ENCODE peak calls at places on chromosomes 16 and 17, in ten cellular contexts. G is tibial artery; I is psoas muscle; P is fibroblast of mammary gland; Z is fibroblast of pulmonary artery; K is GM23248; C is effector memory CD4-positive, alpha-beta T cell; Q is lower leg skin; B is right lobe of liver; E is heart right ventricle. F is an unnamed sample.

GRCh38 chr17:20143740-20144139 is 134.6 kb downstream of the SPECC1 start:
- DNase-seq in P (no peak), Z (no peak), K (no peak), I (no peak), C (no peak), E (no peak), B (no peak), Q (peak), G (no peak), F (no peak)

GRCh38 chr16:24774510-24774909 is 45.1 kb downstream of the TNRC6A start:
- DNase-seq in I (no peak), C (no peak), E (no peak), B (no peak), Q (no peak), Z (no peak), K (no peak), P (no peak), G (no peak), F (no peak)

GRCh38 chr16:24116989-24117388 is 139.1 kb upstream of the CACNG3 start:
- DNase-seq in C (no peak), E (no peak), P (no peak), B (no peak), Z (no peak), K (no peak), Q (no peak), I (no peak), G (no peak), F (peak)

GRCh38 chr17:8163978-8164814 is 1.4 kb upstream of the VAMP2 start:
- DNase-seq in E (peak), Q (peak), K (peak), Z (peak), G (peak), B (peak), C (peak), I (peak), P (peak), F (peak)

GRCh38 chr16:28974007-28974436 is 556 bp upstream of the SPNS1 start:
- DNase-seq in G (no peak), C (no peak), K (peak), I (peak), B (no peak), Z (peak), Q (no peak), E (peak), P (peak), F (peak)

GRCh38 chr17:19341641-19342610 is 20.6 kb downstream of the B9D1 start:
- DNase-seq in B (peak), G (peak), Q (no peak), K (peak), C (no peak), Z (peak), E (no peak), I (no peak), P (no peak), F (no peak)

GRCh38 chr17:28536532-28537218 is 15.7 kb downstream of the UNC119 start:
- DNase-seq in I (no peak), G (no peak), B (no peak), E (no peak), Z (no peak), K (no peak), C (no peak), P (no peak), Q (no peak), F (no peak)

GRCh38 chr16:81838794-81839193 is 59.7 kb downstream of the PLCG2 start:
- DNase-seq in C (no peak), Z (no peak), G (no peak), K (peak), Q (no peak), I (no peak), E (no peak), B (no peak), P (peak), F (no peak)

GRCh38 chr16:81036751-81037350 is 1.2 kb downstream of the ATMIN start:
- DNase-seq in I (no peak), P (peak), K (peak), C (no peak), Q (no peak), B (no peak), Z (peak), G (no peak), E (no peak), F (peak)

GRCh38 chr17:67293251-67294203 is 48.5 kb upstream of the HELZ start:
- DNase-seq in C (peak), B (peak), P (peak), Z (peak), G (peak), K (peak), Q (peak), I (peak), E (peak), F (peak)

GRCh38 chr17:9968881-9969280 is 63.8 kb upstream of the RCVRN start:
- DNase-seq in Q (no peak), Z (peak), P (peak), G (no peak), I (no peak), K (peak), B (no peak), E (no peak), C (no peak), F (no peak)

GRCh38 chr17:57989011-57989345 is 924 bp upstream of the VEZF1 start:
- DNase-seq in I (no peak), Q (no peak), B (no peak), C (no peak), K (peak), E (no peak), G (peak), P (peak), Z (peak), F (peak)

GRCh38 chr17:28500712-28501379 is 5.3 kb upstream of the FOXN1 start:
- DNase-seq in Z (no peak), G (no peak), B (no peak), I (no peak), C (no peak), E (no peak), P (no peak), K (no peak), Q (no peak), F (no peak)

GRCh38 chr17:7146115-7146514 is 31.5 kb upstream of the ASGR2 start:
- DNase-seq in Z (no peak), G (no peak), E (no peak), P (no peak), I (no peak), K (no peak), Q (no peak), C (no peak), B (no peak), F (no peak)

GRCh38 chr17:39618252-39618913 is 8.4 kb upstream of the PPP1R1B start:
- DNase-seq in B (no peak), C (no peak), Z (no peak), Q (peak), E (no peak), I (no peak), G (no peak), P (no peak), K (peak), F (no peak)

GRCh38 chr17:39619786-39620101 is 7.0 kb upstream of the PPP1R1B start:
- DNase-seq in C (no peak), I (no peak), Z (no peak), P (no peak), G (no peak), B (no peak), Q (no peak), E (no peak), K (no peak), F (no peak)

GRCh38 chr17:39617100-39617445 is 9.4 kb upstream of the NEUROD2 start:
- DNase-seq in Z (no peak), C (no peak), E (no peak), B (no peak), P (no peak), K (no peak), I (no peak), Q (no peak), G (no peak), F (no peak)

GRCh38 chr17:39617446-39618251 is 9.1 kb upstream of the PPP1R1B start:
- DNase-seq in P (peak), E (peak), I (peak), B (peak), Q (peak), G (no peak), C (peak), K (peak), Z (peak), F (peak)

DNA sequence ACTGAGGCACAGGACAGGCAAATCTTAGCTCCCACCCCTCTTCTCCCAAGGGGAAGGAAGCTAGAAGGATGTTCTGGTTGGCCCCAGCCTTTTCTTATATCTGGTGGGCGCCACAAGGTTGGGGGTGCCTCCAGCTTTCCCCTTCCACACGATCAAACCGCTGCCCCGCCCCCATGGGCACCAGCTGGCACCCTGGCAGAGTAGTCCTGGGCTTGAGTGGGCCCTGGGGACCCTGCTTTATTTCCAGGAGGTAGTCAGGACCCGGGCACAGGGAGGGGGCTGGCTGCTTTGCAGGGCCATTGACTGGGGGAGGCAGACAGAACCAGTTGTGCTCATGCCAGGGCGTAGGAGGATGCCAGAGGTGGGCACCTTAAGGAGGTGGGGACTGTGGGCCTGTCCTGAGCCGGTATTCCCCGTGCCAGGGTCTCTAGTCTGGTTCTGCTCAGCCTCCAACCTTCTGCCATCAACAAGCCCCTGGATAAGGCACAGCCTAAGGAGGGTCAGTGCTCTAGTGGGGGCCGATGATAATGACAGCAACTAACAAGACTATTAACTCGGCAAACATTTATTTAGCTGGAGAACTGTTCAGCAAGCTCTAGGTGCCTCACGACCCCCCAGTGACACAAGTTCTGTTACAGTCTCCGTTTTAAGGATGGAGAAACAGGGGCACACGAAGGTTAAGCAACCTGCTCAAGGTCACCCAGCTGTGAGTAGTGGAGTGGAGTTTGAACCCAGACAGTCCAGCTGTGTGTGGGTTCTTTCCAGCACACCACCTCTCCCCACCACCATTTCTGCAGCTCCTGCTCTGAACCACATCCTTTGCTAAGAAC is 7.6 kb upstream of the PPP1R1B start:
- DNase-seq in P (no peak), K (no peak), Z (no peak), B (no peak), C (no peak), Q (peak), G (no peak), I (no peak), E (no peak), F (no peak)
- H3K4me3 ChIP-seq in P (no peak), K (peak), Z (no peak), B (no peak), C (no peak), Q (no peak), G (peak), I (peak), E (no peak), F (no peak)

DNA sequence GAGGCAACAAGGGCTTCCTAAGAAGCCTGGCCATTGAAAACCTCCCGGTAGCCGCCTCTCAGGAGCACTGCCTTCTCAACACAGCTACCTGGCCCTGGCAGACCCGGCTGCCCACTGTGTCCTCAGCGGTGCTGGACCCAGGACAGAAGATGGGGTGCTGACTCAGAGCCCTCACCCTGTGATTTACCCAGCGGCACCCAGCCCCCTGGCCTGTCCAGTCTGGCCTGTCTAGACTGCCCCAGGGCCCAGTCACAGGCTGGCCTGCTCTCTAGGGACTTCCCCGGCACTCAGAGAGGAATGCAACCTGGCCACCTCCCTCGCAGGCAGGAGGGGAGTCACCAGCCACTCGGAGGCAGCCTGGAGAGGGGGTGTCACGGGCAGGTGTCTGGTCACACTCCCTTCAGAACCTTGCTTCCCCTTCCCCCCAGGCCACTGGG is 20.1 kb downstream of the PIEZO1 start:
- DNase-seq in Z (no peak), I (no peak), K (peak), B (no peak), P (no peak), Q (no peak), C (no peak), E (no peak), G (no peak), F (peak)
- H3K4me3 ChIP-seq in Z (no peak), I (no peak), K (no peak), B (no peak), P (no peak), Q (no peak), C (no peak), E (no peak), G (no peak), F (no peak)

GRCh38 chr16:1273816-1274215 is 17.9 kb downstream of the TPSD1 start:
- DNase-seq in G (no peak), K (no peak), Q (no peak), B (no peak), P (no peak), C (no peak), Z (no peak), I (no peak), E (no peak), F (no peak)
- H3K4me3 ChIP-seq in G (no peak), K (no peak), Q (no peak), B (no peak), P (no peak), C (no peak), Z (no peak), I (no peak), E (no peak), F (no peak)

DNA sequence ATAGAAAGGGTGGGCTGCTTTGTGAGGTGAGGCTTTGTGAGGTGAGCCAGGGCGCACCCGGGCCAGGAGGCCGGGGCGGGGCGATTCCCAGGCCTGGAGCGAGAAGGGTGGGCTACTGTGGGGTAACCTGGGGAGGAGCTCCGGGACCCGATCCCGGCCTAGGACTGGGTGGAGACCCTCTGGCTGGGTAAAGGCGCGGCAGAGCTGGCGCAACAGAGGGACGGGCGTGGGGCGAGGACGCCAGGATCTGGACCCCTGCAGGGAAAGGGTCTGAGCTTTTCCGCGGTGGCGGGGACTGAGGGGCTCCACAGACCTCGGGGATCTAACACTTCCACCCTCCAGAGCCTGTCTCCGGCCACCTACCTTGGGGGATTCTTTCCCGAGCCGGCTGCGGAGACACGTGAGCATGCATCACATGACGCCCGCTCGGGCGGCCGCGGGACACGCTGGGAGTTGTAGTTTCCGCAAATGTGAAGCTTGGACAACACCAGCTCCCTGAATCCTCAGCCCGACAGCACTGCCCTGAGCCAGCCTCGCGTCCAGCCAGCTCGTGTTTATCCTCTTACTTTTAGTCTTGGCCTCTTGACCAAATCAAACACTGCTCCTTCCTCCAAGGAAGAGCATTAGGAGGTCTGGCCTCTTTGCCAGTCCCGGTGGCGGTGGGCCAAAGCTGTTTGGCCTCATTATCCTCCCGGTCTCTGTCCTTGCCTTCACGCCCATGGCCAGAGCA is at the start of gene SLC38A7:
- DNase-seq in K (peak), C (peak), I (peak), G (peak), Z (peak), E (peak), P (peak), Q (peak), B (peak), F (peak)
- H3K4me3 ChIP-seq in K (peak), C (peak), I (peak), G (peak), Z (peak), E (peak), P (peak), Q (peak), B (peak), F (peak)

DNA sequence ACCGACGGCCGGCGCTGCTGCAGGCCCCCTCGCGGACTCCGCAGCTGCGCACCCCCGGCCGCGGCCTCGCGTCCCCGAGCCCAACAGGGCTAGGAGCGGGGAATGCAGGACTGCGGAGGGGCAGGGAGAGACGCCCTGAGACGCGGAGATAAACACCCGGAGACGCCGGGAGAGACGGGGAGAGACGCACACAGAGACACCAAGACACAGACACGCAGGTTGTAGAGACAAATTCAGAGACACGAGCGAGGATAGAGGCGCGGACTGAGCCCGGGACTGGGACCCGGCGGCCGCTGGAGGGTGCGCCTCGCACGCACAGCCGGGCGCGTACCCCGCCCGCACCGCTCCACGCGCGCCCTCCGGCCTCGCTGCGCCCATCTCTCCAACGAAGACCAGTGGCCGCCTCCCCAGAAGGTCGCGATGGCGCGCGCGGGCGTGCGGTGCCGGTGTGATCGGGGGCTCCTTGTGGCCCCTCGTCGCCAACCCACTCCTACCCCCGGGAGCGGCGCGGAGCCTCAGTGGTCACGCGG is 902 bp downstream of the STAC2 start:
- DNase-seq in P (no peak), Q (no peak), G (no peak), C (no peak), B (no peak), K (no peak), I (no peak), E (no peak), Z (no peak), F (no peak)
- H3K4me3 ChIP-seq in P (no peak), Q (no peak), G (peak), C (peak), B (peak), K (peak), I (peak), E (peak), Z (no peak), F (no peak)

DNA sequence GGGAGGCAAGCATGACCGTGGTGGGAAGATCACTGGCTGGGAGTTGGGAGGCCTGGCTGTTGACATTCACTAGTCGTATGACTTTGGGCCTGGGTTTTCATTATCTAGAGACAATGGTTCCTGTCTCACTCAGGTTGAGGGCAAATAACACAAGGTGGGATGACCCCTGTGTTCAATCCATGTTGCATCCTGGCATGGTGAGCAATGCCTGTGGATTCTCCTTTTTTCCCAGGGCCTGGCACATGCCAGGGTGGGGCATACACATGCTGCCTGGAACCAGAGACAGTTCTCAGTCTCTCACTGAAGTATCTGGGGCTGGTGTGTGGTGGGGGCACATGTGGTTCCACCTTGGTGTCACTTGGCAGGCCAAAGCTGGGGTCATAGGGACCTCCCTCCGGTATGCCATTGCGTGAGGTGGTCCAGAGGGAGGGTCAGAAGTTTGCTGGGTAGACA is 5.4 kb downstream of the THRA start:
- DNase-seq in Q (no peak), Z (no peak), I (no peak), B (no peak), K (peak), E (no peak), C (no peak), P (no peak), G (no peak), F (no peak)
- H3K4me3 ChIP-seq in Q (no peak), Z (peak), I (peak), B (no peak), K (peak), E (no peak), C (peak), P (peak), G (peak), F (no peak)

GRCh38 chr16:87065781-87066694 is 251.2 kb downstream of the C16orf95 start:
- DNase-seq in Q (peak), K (no peak), P (no peak), G (peak), E (no peak), B (no peak), C (no peak), I (no peak), Z (no peak), F (no peak)
- H3K4me3 ChIP-seq in Q (no peak), K (no peak), P (no peak), G (peak), E (no peak), B (no peak), C (no peak), I (no peak), Z (no peak), F (no peak)

GRCh38 chr16:31714899-31715504 is 158.6 kb upstream of the ZNF267 start:
- DNase-seq in B (no peak), P (peak), Q (peak), K (peak), E (no peak), G (no peak), I (no peak), Z (no peak), C (no peak), F (no peak)
- H3K4me3 ChIP-seq in B (no peak), P (no peak), Q (no peak), K (peak), E (no peak), G (no peak), I (no peak), Z (no peak), C (peak), F (no peak)

DNA sequence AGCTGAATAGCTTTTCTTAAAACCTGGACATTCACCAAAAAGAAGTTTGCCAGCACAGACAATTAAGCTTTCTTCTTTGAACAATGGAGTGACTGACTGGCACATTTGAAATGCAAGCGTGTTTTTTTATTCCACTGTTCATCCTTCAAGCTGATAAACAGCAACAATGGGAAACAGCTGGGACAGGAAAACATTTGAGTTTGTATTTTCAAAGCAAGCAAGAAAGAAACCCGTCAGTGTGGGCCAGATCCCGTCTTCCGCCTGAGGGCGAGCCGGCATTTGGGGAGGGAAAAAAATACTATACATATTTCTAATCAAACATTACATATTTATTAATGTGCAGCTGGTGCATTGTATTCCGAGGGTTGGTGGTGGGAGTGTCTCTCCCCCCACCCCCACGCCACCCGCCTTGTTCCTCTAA is 94.2 kb downstream of the CYLD start:
- DNase-seq in Q (peak), C (no peak), Z (peak), E (no peak), I (no peak), P (no peak), K (no peak), G (no peak), B (no peak), F (no peak)
- H3K4me3 ChIP-seq in Q (no peak), C (no peak), Z (no peak), E (no peak), I (no peak), P (no peak), K (no peak), G (no peak), B (no peak), F (no peak)

F was measured in hepatocyte.